ENCODE peak calls at places on chromosomes 1 and 21, in five cellular contexts. D is OCI-LY7; N is CD8-positive, alpha-beta T cell; W is cardiac muscle cell; F is lung. A is an unnamed sample.

GRCh38 chr1:48683878-48684277 is 92.8 kb downstream of the BEND5 start:
- DNase-seq in D (no peak), N (no peak), W (no peak), F (no peak), A (no peak)

GRCh38 chr1:11566042-11566825 is 87.3 kb downstream of the DISP3 start:
- DNase-seq in D (no peak), N (no peak), W (no peak), F (no peak), A (no peak)

GRCh38 chr1:162674018-162674608 is 41.8 kb downstream of the DDR2 start:
- DNase-seq in D (no peak), N (no peak), W (peak; percentile 55), F (no peak), A (no peak)

GRCh38 chr1:1202831-1203560 is 3.4 kb downstream of the TNFRSF18 start:
- DNase-seq in D (no peak), N (no peak), W (no peak), F (no peak), A (no peak)

GRCh38 chr1:117633423-117633822 is 27.6 kb downstream of the TENT5C start:
- DNase-seq in D (peak; percentile 51), N (no peak), W (no peak), F (no peak), A (no peak)

GRCh38 chr1:75796376-75797272 is at the start of gene MSH4:
- DNase-seq in D (no peak), N (no peak), W (no peak), F (no peak), A (no peak)

GRCh38 chr1:61157420-61157987 is 75.1 kb downstream of the NFIA start:
- DNase-seq in D (no peak), N (no peak), W (peak; percentile 93), F (no peak), A (no peak)

GRCh38 chr1:181386340-181386739 is 97.0 kb upstream of the CACNA1E start:
- DNase-seq in D (no peak), N (no peak), W (no peak), F (no peak), A (no peak)

DNA sequence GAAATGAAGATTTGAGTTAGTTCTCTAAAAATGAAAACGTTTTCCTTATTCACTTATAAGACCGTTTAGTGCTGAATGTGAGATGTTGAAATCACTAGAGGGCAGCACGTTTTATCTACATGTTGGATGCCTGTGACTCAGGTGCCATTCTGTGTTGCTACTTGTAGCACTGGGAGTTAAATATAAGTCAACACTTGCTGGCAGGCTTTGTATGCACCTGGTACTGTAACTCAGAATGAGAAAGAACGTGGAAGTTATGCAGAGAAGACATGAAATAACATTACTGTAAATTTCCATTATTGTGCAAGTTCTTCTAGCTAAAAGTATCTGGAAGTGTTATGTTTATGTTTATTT is 45.9 kb downstream of the MIGA1 start:
- DNase-seq in D (peak; percentile 88), N (no peak), W (peak; percentile 92), F (peak; percentile 50), A (no peak)
- H3K4me3 ChIP-seq in D (no peak overlapping the region), N (no peak overlapping the region), W (no peak overlapping the region), F (no peak overlapping the region), A (no peak overlapping the region)

GRCh38 chr1:100511058-100511457 is 26.9 kb upstream of the GPR88 start:
- DNase-seq in D (no peak), N (no peak), W (no peak), F (no peak), A (no peak)

GRCh38 chr1:100510441-100510840 is 27.5 kb upstream of the GPR88 start:
- DNase-seq in D (no peak), N (no peak), W (no peak), F (no peak), A (no peak)

GRCh38 chr1:100511773-100512172 is 26.2 kb upstream of the GPR88 start:
- DNase-seq in D (no peak), N (no peak), W (no peak), F (no peak), A (no peak)

GRCh38 chr1:100516854-100517253 is 21.1 kb upstream of the GPR88 start:
- DNase-seq in D (no peak), N (no peak), W (no peak), F (no peak), A (no peak)

GRCh38 chr1:100512803-100513352 is 25.1 kb upstream of the GPR88 start:
- DNase-seq in D (no peak), N (no peak), W (no peak), F (no peak), A (no peak)
- H3K9me3 ChIP-seq in D (no peaks in the 10 kb centered on the region), N (no peaks in the 10 kb centered on the region), W (no peaks in the 10 kb centered on the region), F (no peaks in the 10 kb centered on the region), A (no peaks in the 10 kb centered on the region)

GRCh38 chr21:31235671-31236450 is 108.2 kb downstream of the TIAM1 start:
- DNase-seq in D (no peak), N (no peak), W (peak; percentile 48), F (no peak), A (no peak)
- H3K4me1 ChIP-seq in D (no peaks in the 10 kb centered on the region), N (no peaks in the 10 kb centered on the region), W (no peaks in the 10 kb centered on the region), F (no peaks in the 10 kb centered on the region), A (no peaks in the 10 kb centered on the region)

DNA sequence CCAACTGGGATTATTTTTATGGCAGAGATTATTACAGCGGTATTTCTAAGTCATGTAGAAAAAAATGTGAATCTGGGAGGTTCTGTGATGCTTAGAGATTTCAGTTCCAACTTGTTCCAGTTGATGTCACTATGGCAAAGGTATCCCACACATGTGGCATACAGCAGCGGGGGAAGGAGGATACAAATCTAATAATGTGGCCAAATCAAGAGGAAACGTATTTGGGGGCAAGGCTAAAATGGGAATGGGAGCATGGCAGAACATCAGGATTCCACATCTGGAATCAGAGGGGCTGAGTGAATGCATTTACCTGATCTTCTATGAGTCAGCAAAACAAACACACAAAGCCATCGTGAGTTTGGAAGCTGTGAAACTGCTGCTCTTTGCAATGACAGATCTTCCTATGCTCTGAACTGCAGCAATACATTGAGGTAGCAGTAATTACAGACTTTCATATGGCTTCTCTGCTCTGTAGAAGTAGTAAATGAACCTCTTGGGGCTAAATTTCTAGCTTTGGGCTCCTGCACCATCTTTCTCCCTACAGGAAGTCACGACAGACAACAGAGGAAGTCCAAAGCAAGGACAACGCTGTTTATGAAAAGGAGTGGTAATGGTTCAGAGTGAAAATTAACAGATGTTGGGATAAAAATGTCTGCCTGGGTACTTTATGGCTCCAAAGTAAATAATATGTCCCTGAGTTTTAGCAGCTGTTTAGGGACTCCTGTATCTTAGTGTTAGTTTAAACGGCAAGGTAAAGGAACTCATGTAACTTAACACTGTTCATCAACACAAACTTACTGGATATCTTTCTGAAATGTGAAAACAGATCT is 55.6 kb downstream of the GABPA start:
- DNase-seq in D (peak; percentile 28), N (no peak), W (peak; percentile 65), F (no peak), A (no peak)
- H3K4me3 ChIP-seq in D (no peak overlapping the region), N (peak overlapping the region; percentile 29), W (no peak overlapping the region), F (no peak overlapping the region), A (peak overlapping the region; percentile 35)

GRCh38 chr1:58927722-58928085 is 143.9 kb upstream of the JUN start:
- DNase-seq in D (no peak), N (no peak), W (no peak), F (no peak), A (no peak)
- H3K9me3 ChIP-seq in D (no peaks in the 10 kb centered on the region), N (no peaks in the 10 kb centered on the region), W (no peaks in the 10 kb centered on the region), F (no peaks in the 10 kb centered on the region), A (no peaks in the 10 kb centered on the region)

GRCh38 chr1:226723640-226724532 is 15.2 kb downstream of the ITPKB start:
- DNase-seq in D (peak; percentile 72), N (peak; percentile 8), W (peak; percentile 81), F (no peak), A (no peak)
- H3K4me1 ChIP-seq in D (peaks cover 74% of the 10 kb centered on the region), N (peaks cover 96% of the 10 kb centered on the region), W (peaks cover 16% of the 10 kb centered on the region), F (no peaks in the 10 kb centered on the region), A (peaks cover 97% of the 10 kb centered on the region)

GRCh38 chr1:222455188-222455879 is 92.6 kb downstream of the HHIPL2 start:
- DNase-seq in D (peak; percentile 75), N (peak; percentile 86), W (peak; percentile 88), F (peak; percentile 85), A (peak; percentile 81)
- H3K4me3 ChIP-seq in D (no peak overlapping the region), N (no peak overlapping the region), W (no peak overlapping the region), F (no peak overlapping the region), A (no peak overlapping the region)

GRCh38 chr21:22584308-22584707 is 1586.1 kb downstream of the NCAM2 start:
- DNase-seq in D (no peak), N (no peak), W (no peak), F (no peak), A (no peak)
- H3K9me3 ChIP-seq in D (peaks cover 33% of the 10 kb centered on the region), N (no peaks in the 10 kb centered on the region), W (no peaks in the 10 kb centered on the region), F (no peaks in the 10 kb centered on the region), A (no peaks in the 10 kb centered on the region)

GRCh38 chr1:168218647-168219046 is 7.2 kb upstream of the SFT2D2 start:
- DNase-seq in D (no peak), N (no peak), W (no peak), F (no peak), A (no peak)

GRCh38 chr1:168217664-168218063 is 8.1 kb upstream of the SFT2D2 start:
- DNase-seq in D (no peak), N (no peak), W (no peak), F (no peak), A (no peak)

GRCh38 chr1:168221275-168221674 is 4.5 kb upstream of the SFT2D2 start:
- DNase-seq in D (no peak), N (no peak), W (no peak), F (no peak), A (no peak)

GRCh38 chr1:168223261-168223660 is 2.5 kb upstream of the SFT2D2 start:
- DNase-seq in D (no peak), N (no peak), W (no peak), F (no peak), A (no peak)

DNA sequence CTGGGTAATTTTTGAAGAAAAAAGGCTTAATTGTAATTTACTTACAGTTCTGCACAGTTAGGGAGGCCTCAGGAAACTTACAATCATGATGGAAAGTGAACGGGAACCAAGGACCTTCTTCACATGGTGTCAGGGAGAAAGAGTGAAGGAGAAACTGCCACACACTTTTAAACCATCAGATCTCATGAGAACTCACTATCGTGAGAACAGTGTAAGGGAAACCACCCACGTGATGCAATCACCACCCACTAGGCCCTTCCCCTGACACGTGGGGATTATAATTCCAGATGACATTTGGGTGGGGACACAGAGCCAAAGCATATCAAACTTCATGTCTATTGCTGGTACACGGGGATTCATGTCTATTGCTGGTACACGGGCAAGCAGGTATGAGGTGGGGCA is 5.3 kb upstream of the SFT2D2 start:
- DNase-seq in D (no peak), N (no peak), W (no peak), F (no peak), A (no peak)
- H3K4me1 ChIP-seq in D (peaks cover 16% of the 10 kb centered on the region), N (peaks cover 4% of the 10 kb centered on the region), W (no peaks in the 10 kb centered on the region), F (no peaks in the 10 kb centered on the region), A (peaks cover 6% of the 10 kb centered on the region)